ENCODE peak calls at places on chromosomes 11 and 22, in six cellular contexts. S is left ventricle myocardium inferior, O is uterus, K is fibroblast of pulmonary artery, B is esophagus squamous epithelium, M is astrocyte of the cerebellum. V is an unnamed sample.

GRCh38 chr11:13669544-13670488 is 1.3 kb downstream of the FAR1 start:
- DNase-seq in S (no peak), O (no peak), K (peak; percentile 26), B (no peak), M (no peak), V (no peak)

GRCh38 chr11:13287681-13288080 is 10.1 kb downstream of the BMAL1 start:
- DNase-seq in S (no peak), O (no peak), K (no peak), B (no peak), M (no peak), V (no peak)

GRCh38 chr11:61961570-61962212 is 5.7 kb downstream of the FTH1 start:
- DNase-seq in S (peak; percentile 78), O (peak; percentile 63), K (peak; percentile 82), B (no peak), M (no peak), V (no peak)

GRCh38 chr11:17915500-17916143 is 97.2 kb downstream of the SERGEF start:
- DNase-seq in S (no peak), O (no peak), K (no peak), B (no peak), M (no peak), V (no peak)

GRCh38 chr11:85737738-85738137 is 51.7 kb upstream of the CCDC89 start:
- DNase-seq in S (no peak), O (no peak), K (no peak), B (no peak), M (no peak), V (no peak)

GRCh38 chr11:109085708-109086373 is 336.1 kb upstream of the C11orf87 start:
- DNase-seq in S (peak; percentile 28), O (no peak), K (peak; percentile 75), B (no peak), M (peak; percentile 42), V (no peak)

GRCh38 chr11:88538088-88538487 is 200.6 kb upstream of the CTSC start:
- DNase-seq in S (no peak), O (no peak), K (peak; percentile 67), B (no peak), M (no peak), V (no peak)

GRCh38 chr11:76694664-76695063 is 24.1 kb upstream of the LRRC32 start:
- DNase-seq in S (no peak), O (no peak), K (peak; percentile 72), B (no peak), M (peak; percentile 48), V (no peak)

GRCh38 chr11:75400110-75400865 is 970 bp downstream of the RPS3 start:
- DNase-seq in S (no peak), O (no peak), K (no peak), B (no peak), M (no peak), V (no peak)

GRCh38 chr22:46515208-46516111 is 22.0 kb downstream of the CELSR1 start:
- DNase-seq in S (no peak), O (no peak), K (peak; percentile 19), B (no peak), M (no peak), V (no peak)

GRCh38 chr11:62124186-62125113 is 639 bp downstream of the INCENP start:
- DNase-seq in S (peak; percentile 32), O (no peak), K (peak; percentile 17), B (no peak), M (no peak), V (peak; percentile 31)

DNA sequence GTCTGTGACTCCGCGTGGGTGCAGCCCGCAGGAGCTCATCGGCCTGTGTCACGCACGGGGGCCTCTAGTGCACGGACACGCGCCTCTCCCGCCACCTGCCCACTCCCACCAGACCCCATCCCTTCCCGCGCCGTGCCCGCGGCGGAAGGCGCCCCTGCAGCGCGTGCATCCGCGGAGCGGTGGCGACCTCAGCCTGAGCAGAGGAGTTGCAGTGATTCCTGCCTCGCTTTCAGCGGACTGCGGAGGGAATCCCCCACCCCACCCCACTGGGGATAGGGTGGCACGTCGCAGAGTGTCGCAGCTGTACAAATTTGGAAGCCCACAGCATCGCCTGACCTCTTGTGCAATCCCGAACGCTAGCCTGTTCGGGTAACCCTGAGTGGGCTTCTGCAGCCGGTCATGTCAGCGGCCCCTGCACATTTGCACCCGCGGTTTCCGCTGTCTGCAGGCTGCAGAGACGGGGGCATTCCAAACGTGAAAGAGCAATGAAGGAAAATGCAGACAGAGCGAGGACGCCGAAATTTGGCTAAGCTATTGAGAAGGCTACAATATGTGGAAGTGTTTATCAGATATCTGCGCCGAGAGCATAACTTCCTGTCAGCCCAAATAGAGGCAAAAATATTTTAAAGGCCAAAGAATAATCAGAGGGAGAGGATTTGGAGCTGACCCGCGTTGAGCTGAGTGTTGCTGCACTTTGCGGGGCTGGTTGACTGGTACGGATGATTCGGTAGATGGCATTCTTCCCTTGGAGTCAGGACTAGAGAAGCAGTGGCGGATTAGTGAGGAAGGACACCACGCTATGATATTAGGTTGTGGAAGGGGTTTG is 619 bp upstream of the ARHGAP20 start:
- DNase-seq in S (no peak), O (peak; percentile 17), K (peak; percentile 67), B (no peak), M (peak; percentile 34), V (peak; percentile 23)
- TF ChIP-seq CTCF in S (no peak), O (peak; percentile 11), K (peak; percentile 23), B (no peak), M (peak; percentile 29), V (no peak)

DNA sequence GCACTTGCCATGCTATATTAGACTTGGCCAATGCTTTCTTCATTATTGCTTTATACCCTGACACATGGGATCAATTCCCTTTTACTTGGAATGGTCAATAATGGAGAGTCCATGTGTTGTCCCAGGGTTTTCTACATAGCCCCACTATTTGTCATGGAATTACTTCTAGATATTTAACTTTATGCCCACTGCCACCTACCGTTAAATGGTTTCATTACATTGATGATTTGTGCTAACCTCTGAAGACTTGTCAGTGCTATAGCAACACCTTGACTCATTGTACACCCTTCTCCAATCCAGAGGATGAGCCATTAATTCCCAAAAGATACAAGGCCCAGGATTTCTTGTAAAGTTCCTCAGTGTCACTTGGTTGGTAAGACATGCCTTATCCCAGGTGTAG is 31.4 kb upstream of the SLC22A25 start:
- DNase-seq in S (no peak), O (no peak), K (no peak), B (no peak), M (no peak), V (no peak)
- TF ChIP-seq CTCF in S (no peak), O (no peak), K (no peak), B (no peak), M (no peak), V (no peak)

GRCh38 chr11:65479184-65480145 is 19.4 kb upstream of the MALAT1 start:
- DNase-seq in S (peak; percentile 48), O (peak; percentile 92), K (peak; percentile 94), B (no peak), M (no peak), V (no peak)
- TF ChIP-seq CTCF in S (peak; percentile 57), O (peak; percentile 29), K (peak; percentile 50), B (peak; percentile 5), M (peak; percentile 68), V (no peak)

GRCh38 chr11:102560555-102561011 is 30.0 kb upstream of the MMP7 start:
- DNase-seq in S (no peak), O (peak; percentile 37), K (peak; percentile 57), B (no peak), M (peak; percentile 99), V (no peak)
- TF ChIP-seq CTCF in S (no peak), O (no peak), K (no peak), B (no peak), M (no peak), V (no peak)

GRCh38 chr11:57641011-57641410 is 8.7 kb downstream of the YPEL4 start:
- DNase-seq in S (no peak), O (no peak), K (peak; percentile 43), B (no peak), M (no peak), V (no peak)
- TF ChIP-seq CTCF in S (no peak), O (peak; percentile 26), K (peak; percentile 52), B (no peak), M (peak; percentile 63), V (no peak)

GRCh38 chr22:49929553-49929979 is 11.1 kb downstream of the CRELD2 start:
- DNase-seq in S (peak; percentile 60), O (peak; percentile 46), K (peak; percentile 35), B (no peak), M (no peak), V (no peak)

GRCh38 chr22:49928571-49929552 is 10.4 kb downstream of the CRELD2 start:
- DNase-seq in S (no peak), O (no peak), K (no peak), B (no peak), M (no peak), V (no peak)

GRCh38 chr22:49931863-49932262 is 13.4 kb downstream of the CRELD2 start:
- DNase-seq in S (no peak), O (no peak), K (no peak), B (no peak), M (no peak), V (no peak)

GRCh38 chr22:49930128-49930527 is 11.7 kb downstream of the CRELD2 start:
- DNase-seq in S (no peak), O (peak; percentile 54), K (no peak), B (no peak), M (no peak), V (no peak)

DNA sequence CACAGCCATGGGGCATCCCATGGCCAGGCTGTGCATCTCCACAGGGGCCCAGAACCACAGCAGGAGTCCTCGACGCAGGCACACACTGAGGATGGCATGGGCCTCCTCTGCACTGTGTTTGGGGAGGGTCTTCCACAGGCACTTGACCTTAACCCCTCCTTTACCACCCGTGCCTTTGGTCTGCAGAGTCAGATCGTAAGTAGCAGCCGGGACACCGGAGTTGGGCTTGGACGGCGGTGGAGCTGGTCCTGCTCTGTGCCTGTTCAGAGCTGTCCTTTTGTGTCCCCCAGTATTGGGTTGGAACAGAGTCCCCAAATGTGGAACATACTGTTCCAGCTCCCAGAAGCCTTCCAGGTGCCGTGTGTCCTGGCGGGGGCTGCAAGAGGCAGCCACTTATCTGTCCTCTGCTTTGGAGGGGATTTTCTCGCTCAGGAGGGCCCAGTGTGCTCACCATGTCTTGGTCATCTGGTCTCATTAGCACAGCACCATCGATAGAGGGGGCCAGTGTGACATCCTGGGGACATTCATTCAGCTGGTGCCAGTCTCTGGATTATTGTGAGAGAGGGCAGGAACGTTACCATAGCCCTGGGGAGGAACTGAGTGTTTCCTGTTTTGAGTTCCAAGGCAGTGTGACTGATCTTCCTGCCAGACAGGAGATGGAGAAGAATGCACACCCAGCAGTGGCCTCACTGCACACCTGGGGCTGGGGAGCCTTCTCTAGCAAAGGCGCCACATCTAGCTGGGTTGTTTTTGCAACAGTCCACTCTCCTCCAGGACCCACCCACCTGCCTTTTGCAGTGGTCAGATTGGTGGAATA is 12.4 kb downstream of the CRELD2 start:
- DNase-seq in S (peak; percentile 58), O (peak; percentile 64), K (peak; percentile 73), B (no peak), M (no peak), V (no peak)
- TF ChIP-seq CTCF in S (peak; percentile 83), O (peak; percentile 35), K (peak; percentile 50), B (peak; percentile 33), M (peak; percentile 33), V (no peak)

GRCh38 chr22:30874431-30875370 is 93.9 kb downstream of the MORC2 start:
- DNase-seq in S (no peak), O (no peak), K (no peak), B (no peak), M (no peak), V (no peak)

GRCh38 chr22:30875481-30876215 is 92.9 kb downstream of the MORC2 start:
- DNase-seq in S (peak; percentile 76), O (no peak), K (no peak), B (no peak), M (no peak), V (no peak)

GRCh38 chr22:30876925-30877553 is 91.5 kb downstream of the MORC2 start:
- DNase-seq in S (peak; percentile 66), O (no peak), K (peak; percentile 78), B (no peak), M (peak; percentile 20), V (no peak)

GRCh38 chr22:30877662-30878515 is 90.7 kb downstream of the MORC2 start:
- DNase-seq in S (no peak), O (no peak), K (no peak), B (no peak), M (no peak), V (no peak)

GRCh38 chr22:30876221-30876751 is 92.3 kb downstream of the MORC2 start:
- DNase-seq in S (no peak), O (no peak), K (no peak), B (no peak), M (no peak), V (no peak)
- TF ChIP-seq CTCF in S (no peak), O (no peak), K (no peak), B (no peak), M (no peak), V (no peak)

V was measured in omental fat pad.